ENCODE peak calls at places on chromosomes 7 and 10, in six cellular contexts. One of them, this sample, is unnamed.

GRCh38 chr7:22210355-22210754 is 146.6 kb downstream of the RAPGEF5 start:
- DNase-seq in KG1: no peak
- DNase-seq in CD4-positive, alpha-beta memory T cell: no peak
- DNase-seq in Daoy: peak; percentile 23
- DNase-seq in GM13976: no peak
- DNase-seq in fibroblast of the aortic adventitia: no peak
- DNase-seq in this sample: no peak

GRCh38 chr7:128878226-128879105 is 15.8 kb downstream of the ATP6V1F start:
- DNase-seq in CD4-positive, alpha-beta memory T cell: no peak
- DNase-seq in KG1: no peak
- DNase-seq in fibroblast of the aortic adventitia: no peak
- DNase-seq in GM13976: no peak
- DNase-seq in Daoy: no peak
- DNase-seq in this sample: no peak

GRCh38 chr7:157947504-157947903 is 610.7 kb downstream of the DNAJB6 start:
- DNase-seq in KG1: no peak
- DNase-seq in GM13976: no peak
- DNase-seq in Daoy: no peak
- DNase-seq in fibroblast of the aortic adventitia: no peak
- DNase-seq in CD4-positive, alpha-beta memory T cell: no peak
- DNase-seq in this sample: no peak

GRCh38 chr10:102646610-102647432 is 2.5 kb downstream of the TRIM8 start:
- DNase-seq in CD4-positive, alpha-beta memory T cell: peak; percentile 76
- DNase-seq in Daoy: no peak
- DNase-seq in fibroblast of the aortic adventitia: peak; percentile 65
- DNase-seq in GM13976: no peak
- DNase-seq in KG1: no peak
- DNase-seq in this sample: no peak

GRCh38 chr10:72435570-72435969 is 80.9 kb upstream of the DNAJB12 start:
- DNase-seq in fibroblast of the aortic adventitia: no peak
- DNase-seq in CD4-positive, alpha-beta memory T cell: no peak
- DNase-seq in Daoy: no peak
- DNase-seq in GM13976: no peak
- DNase-seq in KG1: no peak
- DNase-seq in this sample: no peak

GRCh38 chr10:87177-88080 is 38.3 kb upstream of the TUBB8 start:
- DNase-seq in Daoy: no peak
- DNase-seq in GM13976: no peak
- DNase-seq in fibroblast of the aortic adventitia: no peak
- DNase-seq in KG1: no peak
- DNase-seq in CD4-positive, alpha-beta memory T cell: no peak
- DNase-seq in this sample: no peak

GRCh38 chr10:113007343-113007771 is 57.3 kb downstream of the TCF7L2 start:
- DNase-seq in CD4-positive, alpha-beta memory T cell: peak; percentile 73
- DNase-seq in fibroblast of the aortic adventitia: no peak
- DNase-seq in KG1: no peak
- DNase-seq in Daoy: no peak
- DNase-seq in GM13976: no peak
- DNase-seq in this sample: no peak

GRCh38 chr7:2110586-2111396 is 122.0 kb downstream of the MAD1L1 start:
- DNase-seq in CD4-positive, alpha-beta memory T cell: no peak
- DNase-seq in KG1: no peak
- DNase-seq in fibroblast of the aortic adventitia: peak; percentile 13
- DNase-seq in Daoy: no peak
- DNase-seq in GM13976: no peak
- DNase-seq in this sample: no peak

GRCh38 chr7:100566018-100566531 is 7.6 kb downstream of the SAP25 start:
- DNase-seq in fibroblast of the aortic adventitia: no peak
- DNase-seq in CD4-positive, alpha-beta memory T cell: no peak
- DNase-seq in GM13976: no peak
- DNase-seq in KG1: no peak
- DNase-seq in Daoy: no peak
- DNase-seq in this sample: no peak

GRCh38 chr10:21534611-21535493 is 820 bp downstream of the MLLT10 start:
- DNase-seq in KG1: peak; percentile 11
- DNase-seq in Daoy: peak; percentile 39
- DNase-seq in fibroblast of the aortic adventitia: no peak
- DNase-seq in CD4-positive, alpha-beta memory T cell: peak; percentile 73
- DNase-seq in GM13976: peak; percentile 64
- DNase-seq in this sample: no peak

GRCh38 chr7:134140889-134141867 is 14.0 kb downstream of the LRGUK start:
- DNase-seq in fibroblast of the aortic adventitia: peak; percentile 64
- DNase-seq in KG1: no peak
- DNase-seq in GM13976: peak; percentile 74
- DNase-seq in CD4-positive, alpha-beta memory T cell: no peak
- DNase-seq in Daoy: peak; percentile 79
- DNase-seq in this sample: no peak